ENCODE peak calls at places on chromosomes 16 and 17, in six cellular contexts. C, M, G, P, U and X are unnamed samples.
A peak's percentile ranks its signal among the peaks of the same experiment; 100 is the strongest.

GRCh38 chr17:49469831-49470568 is 25.1 kb upstream of the NGFR start:
- DNase-seq in C (no peak), M (no peak), G (no peak), P (no peak), U (no peak), X (no peak)

GRCh38 chr16:78352184-78352583 is 252.7 kb downstream of the WWOX start:
- DNase-seq in M (no peak), P (no peak), U (no peak), G (no peak), C (no peak), X (no peak)

GRCh38 chr17:30969989-30970680 is 704 bp upstream of the RNF135 start:
- DNase-seq in C (no peak), P (peak; percentile 29), M (peak; percentile 52), U (no peak), G (no peak), X (peak; percentile 69)

GRCh38 chr16:10834130-10834529 is 15.5 kb upstream of the TVP23A start:
- DNase-seq in M (no peak), C (no peak), P (no peak), G (no peak), U (no peak), X (no peak)

GRCh38 chr17:4565209-4566141 is 5.1 kb upstream of the GGT6 start:
- DNase-seq in P (peak; percentile 78), U (peak; percentile 88), C (peak; percentile 50), G (no peak), M (peak; percentile 66), X (peak; percentile 78)

GRCh38 chr17:44293509-44294226 is 14.7 kb upstream of the RUNDC3A start:
- DNase-seq in P (no peak), U (no peak), M (no peak), G (no peak), C (no peak), X (peak; percentile 58)

GRCh38 chr16:88469615-88470395 is 16.7 kb downstream of the ZFPM1 start:
- DNase-seq in G (no peak), C (peak; percentile 68), U (no peak), M (no peak), P (no peak), X (no peak)

GRCh38 chr16:31351937-31352315 is 3.0 kb upstream of the ITGAX start:
- DNase-seq in P (no peak), G (no peak), U (no peak), C (no peak), M (no peak), X (no peak)

GRCh38 chr17:19304209-19304608 is 58.3 kb downstream of the B9D1 start:
- DNase-seq in G (peak; percentile 49), C (no peak), P (peak; percentile 43), M (no peak), U (peak; percentile 29), X (peak; percentile 38)

GRCh38 chr17:63848834-63849689 is 6.6 kb upstream of the SMARCD2 start:
- DNase-seq in G (peak; percentile 90), U (peak; percentile 95), P (peak; percentile 92), M (peak; percentile 92), C (peak; percentile 93), X (peak; percentile 96)

GRCh38 chr17:74466111-74466784 is at the start of gene CD300A:
- DNase-seq in M (no peak), C (no peak), U (peak; percentile 74), G (no peak), P (no peak), X (peak; percentile 68)

GRCh38 chr16:78437352-78437968 is 338.0 kb downstream of the WWOX start:
- DNase-seq in M (no peak), P (peak; percentile 27), C (peak; percentile 20), U (peak; percentile 38), G (no peak), X (peak; percentile 17)

GRCh38 chr16:49700928-49701685 is 154.8 kb downstream of the ZNF423 start:
- DNase-seq in C (no peak), G (no peak), U (no peak), M (no peak), P (no peak), X (no peak)

GRCh38 chr16:49698931-49699715 is 156.8 kb downstream of the ZNF423 start:
- DNase-seq in M (peak; percentile 63), P (no peak), G (no peak), U (no peak), C (no peak), X (no peak)

GRCh38 chr16:49700222-49700927 is 155.5 kb downstream of the ZNF423 start:
- DNase-seq in C (no peak), M (no peak), P (no peak), G (no peak), U (no peak), X (no peak)

GRCh38 chr16:49698416-49698815 is 157.5 kb downstream of the ZNF423 start:
- DNase-seq in G (no peak), P (no peak), U (no peak), C (no peak), M (no peak), X (no peak)

GRCh38 chr16:49699718-49700117 is 156.2 kb downstream of the ZNF423 start:
- DNase-seq in U (no peak), G (no peak), M (no peak), C (no peak), P (no peak), X (no peak)
- H3K4me3 ChIP-seq in U (no peak overlapping the region), G (no peak overlapping the region), M (no peak overlapping the region), C (no peak overlapping the region), P (no peak overlapping the region), X (no peak overlapping the region)

GRCh38 chr16:19822534-19822933 is 62.1 kb downstream of the GPRC5B start:
- DNase-seq in M (no peak), C (no peak), P (no peak), G (no peak), U (no peak), X (no peak)

GRCh38 chr16:19823322-19823721 is 61.3 kb downstream of the GPRC5B start:
- DNase-seq in G (no peak), P (no peak), M (no peak), C (no peak), U (no peak), X (no peak)

GRCh38 chr16:19829844-19830703 is 54.6 kb downstream of the GPRC5B start:
- DNase-seq in U (no peak), C (no peak), G (no peak), P (no peak), M (no peak), X (no peak)

GRCh38 chr16:19824216-19824615 is 60.4 kb downstream of the GPRC5B start:
- DNase-seq in C (no peak), P (no peak), G (no peak), M (no peak), U (no peak), X (no peak)
- H3K4me3 ChIP-seq in C (no peak overlapping the region), P (no peak overlapping the region), G (no peak overlapping the region), M (no peak overlapping the region), U (no peak overlapping the region), X (no peak overlapping the region)

GRCh38 chr16:53213542-53213941 is 158.8 kb downstream of the CHD9 start:
- DNase-seq in P (no peak), G (no peak), C (no peak), U (no peak), M (no peak), X (no peak)

GRCh38 chr16:53212899-53213235 is 158.1 kb downstream of the CHD9 start:
- DNase-seq in P (no peak), U (no peak), C (no peak), G (no peak), M (no peak), X (no peak)

GRCh38 chr16:53207810-53208752 is 153.3 kb downstream of the CHD9 start:
- DNase-seq in P (peak; percentile 30), M (peak; percentile 60), U (peak; percentile 88), G (peak; percentile 53), C (no peak), X (peak; percentile 88)

GRCh38 chr16:53211253-53211652 is 156.5 kb downstream of the CHD9 start:
- DNase-seq in P (no peak), G (no peak), M (no peak), C (no peak), U (no peak), X (no peak)

DNA sequence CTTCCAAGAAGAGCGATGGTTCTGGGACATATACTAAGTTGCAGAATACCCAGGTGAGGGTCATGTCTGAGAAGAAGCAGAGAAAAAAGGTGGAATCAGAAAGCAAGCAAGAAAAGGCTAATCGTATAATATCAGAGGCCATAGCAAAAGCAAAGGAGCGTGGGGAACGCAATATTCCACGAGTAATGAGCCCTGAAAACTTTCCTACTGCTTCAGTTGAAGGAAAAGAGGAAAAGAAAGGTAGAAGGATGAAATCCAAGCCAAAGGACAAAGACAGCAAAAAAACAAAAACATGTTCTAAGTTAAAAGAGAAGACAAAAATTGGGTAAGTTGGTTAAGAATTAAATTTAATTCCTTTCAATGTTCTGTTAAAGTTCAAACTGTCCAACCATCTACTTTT is 154.7 kb downstream of the CHD9 start:
- DNase-seq in M (no peak), U (peak; percentile 19), G (no peak), C (no peak), P (no peak), X (no peak)
- H3K4me3 ChIP-seq in M (peak overlapping the region; percentile 13), U (peak overlapping the region; percentile 88), G (peak overlapping the region; percentile 72), C (no peak overlapping the region), P (no peak overlapping the region), X (peak overlapping the region; percentile 89)

GRCh38 chr16:23679986-23680336 is 1.3 kb downstream of the PLK1 start:
- DNase-seq in U (no peak), P (no peak), G (no peak), M (no peak), C (no peak), X (no peak)
- H3K4me3 ChIP-seq in U (peak overlapping the region; percentile 98), P (no peak overlapping the region), G (no peak overlapping the region), M (peak overlapping the region; percentile 69), C (no peak overlapping the region), X (peak overlapping the region; percentile 77)